ENCODE peak calls at places on chromosome 21, in seven cellular contexts. J is gastrocnemius medialis; G is CD4-positive, CD25-positive, alpha-beta regulatory T cell; K is naive thymus-derived CD4-positive, alpha-beta T cell; T is left lung; D is HCT116; Q is lung. Y is an unnamed sample.

GRCh38 chr21:30257773-30258172 is 25.0 kb downstream of the KRTAP24-1 start:
- ATAC-seq in J (no peak), G (no peak), K (no peak), T (peak; percentile 45), D (no peak), Q (no peak), Y (no peak)

GRCh38 chr21:34510148-34511142 is 1.6 kb downstream of the KCNE1 start:
- ATAC-seq in J (peak; percentile 51), G (peak; percentile 25), K (peak; percentile 72), T (peak; percentile 92), D (peak; percentile 93), Q (peak; percentile 65), Y (peak; percentile 80)

GRCh38 chr21:35619184-35619583 is 441.1 kb downstream of the SETD4 start:
- ATAC-seq in J (no peak), G (no peak), K (no peak), T (no peak), D (no peak), Q (no peak), Y (no peak)

GRCh38 chr21:39483917-39484316 is 32.1 kb downstream of the SH3BGR start:
- ATAC-seq in J (peak; percentile 20), G (no peak), K (no peak), T (no peak), D (no peak), Q (no peak), Y (no peak)

GRCh38 chr21:35529141-35529863 is 480.2 kb upstream of the RUNX1 start:
- ATAC-seq in J (no peak), G (peak; percentile 61), K (peak; percentile 69), T (peak; percentile 66), D (no peak), Q (no peak), Y (no peak)

GRCh38 chr21:33433425-33434114 is 30.4 kb downstream of the IFNGR2 start:
- ATAC-seq in J (no peak), G (no peak), K (peak; percentile 31), T (peak; percentile 16), D (no peak), Q (no peak), Y (no peak)

GRCh38 chr21:42263591-42264131 is 44.7 kb downstream of the ABCG1 start:
- ATAC-seq in J (peak; percentile 48), G (no peak), K (peak; percentile 49), T (peak; percentile 37), D (no peak), Q (no peak), Y (peak; percentile 56)

GRCh38 chr21:46153259-46154154 is 1.9 kb downstream of the FTCD start:
- ATAC-seq in J (peak; percentile 85), G (peak; percentile 42), K (peak; percentile 66), T (peak; percentile 90), D (peak; percentile 91), Q (peak; percentile 48), Y (peak; percentile 75)

GRCh38 chr21:38861006-38861405 is 55.3 kb downstream of the ETS2 start:
- ATAC-seq in J (no peak), G (no peak), K (no peak), T (peak; percentile 19), D (no peak), Q (no peak), Y (no peak)

GRCh38 chr21:9008636-9009035 is 1512.7 kb upstream of the TPTE start:
- ATAC-seq in J (no peak), G (no peak), K (peak; percentile 29), T (no peak), D (no peak), Q (no peak), Y (no peak)

GRCh38 chr21:42421018-42421793 is 17.5 kb downstream of the UBASH3A start:
- ATAC-seq in J (no peak), G (no peak), K (no peak), T (no peak), D (no peak), Q (no peak), Y (no peak)

GRCh38 chr21:15742694-15743093 is 12.9 kb downstream of the USP25 start:
- ATAC-seq in J (no peak), G (no peak), K (no peak), T (no peak), D (no peak), Q (no peak), Y (no peak)

GRCh38 chr21:42193721-42194120 is 25.2 kb upstream of the ABCG1 start:
- ATAC-seq in J (no peak), G (no peak), K (no peak), T (no peak), D (no peak), Q (no peak), Y (no peak)

GRCh38 chr21:17813353-17813752 is 5.8 kb downstream of the C21orf91 start:
- ATAC-seq in J (no peak), G (no peak), K (no peak), T (no peak), D (no peak), Q (no peak), Y (no peak)

GRCh38 chr21:33976980-33977720 is 61.5 kb upstream of the ATP5PO start:
- ATAC-seq in J (no peak), G (no peak), K (no peak), T (no peak), D (no peak), Q (no peak), Y (no peak)

GRCh38 chr21:28770867-28771661 is 221.6 kb downstream of the LTN1 start:
- ATAC-seq in J (no peak), G (no peak), K (no peak), T (peak; percentile 54), D (no peak), Q (no peak), Y (peak; percentile 39)

GRCh38 chr21:35046880-35047229 is 2.2 kb downstream of the RUNX1 start:
- ATAC-seq in J (no peak), G (no peak), K (no peak), T (peak; percentile 9), D (no peak), Q (no peak), Y (peak; percentile 46)

GRCh38 chr21:37829447-37829846 is 86.8 kb downstream of the KCNJ6 start:
- ATAC-seq in J (no peak), G (no peak), K (peak; percentile 75), T (peak; percentile 80), D (no peak), Q (no peak), Y (no peak)

GRCh38 chr21:17539743-17540341 is 27.0 kb downstream of the CXADR start:
- ATAC-seq in J (no peak), G (no peak), K (no peak), T (peak; percentile 8), D (no peak), Q (no peak), Y (no peak)

GRCh38 chr21:37574751-37575150 is 208.2 kb downstream of the DYRK1A start:
- ATAC-seq in J (no peak), G (no peak), K (no peak), T (no peak), D (no peak), Q (no peak), Y (no peak)

GRCh38 chr21:34159617-34159883 is 86.2 kb downstream of the MRPS6 start:
- ATAC-seq in J (no peak), G (no peak), K (no peak), T (no peak), D (no peak), Q (no peak), Y (no peak)

GRCh38 chr21:14480601-14481000 is 65.5 kb downstream of the SAMSN1 start:
- ATAC-seq in J (no peak), G (no peak), K (peak; percentile 29), T (peak; percentile 34), D (no peak), Q (no peak), Y (no peak)

GRCh38 chr21:14479387-14479786 is 66.7 kb downstream of the SAMSN1 start:
- ATAC-seq in J (no peak), G (no peak), K (no peak), T (no peak), D (no peak), Q (no peak), Y (no peak)

GRCh38 chr21:14486869-14487268 is 59.2 kb downstream of the SAMSN1 start:
- ATAC-seq in J (no peak), G (no peak), K (no peak), T (no peak), D (no peak), Q (no peak), Y (no peak)

GRCh38 chr21:14484188-14485009 is 61.7 kb downstream of the SAMSN1 start:
- ATAC-seq in J (no peak), G (no peak), K (no peak), T (no peak), D (no peak), Q (no peak), Y (no peak)

DNA sequence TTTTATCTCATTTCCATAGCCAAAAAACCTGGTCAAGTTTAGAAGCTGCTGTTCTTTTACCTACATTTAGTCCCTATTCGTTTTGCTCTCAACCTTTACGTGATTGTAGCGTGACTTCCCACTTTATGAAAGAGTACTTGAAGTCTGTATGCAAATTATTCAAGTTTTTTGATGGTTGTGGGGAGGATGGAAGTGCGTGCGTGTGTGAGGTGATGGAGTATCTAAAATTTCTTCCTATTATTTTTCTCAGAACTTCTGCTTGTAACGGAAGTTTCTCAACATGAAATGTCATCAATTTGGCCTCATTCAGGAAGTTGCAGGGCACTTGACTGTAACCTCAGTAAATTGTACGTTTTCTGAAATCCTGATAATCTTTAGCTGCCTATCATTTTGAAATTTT is 64.0 kb downstream of the SAMSN1 start:
- ATAC-seq in J (no peak), G (peak; percentile 84), K (peak; percentile 89), T (peak; percentile 73), D (no peak), Q (peak; percentile 7), Y (peak; percentile 36)
- H3K4me3 ChIP-seq in J (no peak overlapping the region), G (peak overlapping the region; percentile 78), K (peak overlapping the region; percentile 34), T (no peak overlapping the region), D (no peak overlapping the region), Q (no peak overlapping the region), Y (no peak overlapping the region)

GRCh38 chr21:32320726-32321125 is 22.1 kb downstream of the MRAP start:
- ATAC-seq in J (no peak), G (no peak), K (no peak), T (no peak), D (no peak), Q (no peak), Y (no peak)
- H3K36me3 ChIP-seq in J (peaks cover 100% of the 10 kb centered on the region), G (peaks cover 85% of the 10 kb centered on the region), K (peaks cover 34% of the 10 kb centered on the region), T (peaks cover 100% of the 10 kb centered on the region), D (peaks cover 91% of the 10 kb centered on the region), Q (peaks cover 61% of the 10 kb centered on the region), Y (peaks cover 3% of the 10 kb centered on the region)

DNA sequence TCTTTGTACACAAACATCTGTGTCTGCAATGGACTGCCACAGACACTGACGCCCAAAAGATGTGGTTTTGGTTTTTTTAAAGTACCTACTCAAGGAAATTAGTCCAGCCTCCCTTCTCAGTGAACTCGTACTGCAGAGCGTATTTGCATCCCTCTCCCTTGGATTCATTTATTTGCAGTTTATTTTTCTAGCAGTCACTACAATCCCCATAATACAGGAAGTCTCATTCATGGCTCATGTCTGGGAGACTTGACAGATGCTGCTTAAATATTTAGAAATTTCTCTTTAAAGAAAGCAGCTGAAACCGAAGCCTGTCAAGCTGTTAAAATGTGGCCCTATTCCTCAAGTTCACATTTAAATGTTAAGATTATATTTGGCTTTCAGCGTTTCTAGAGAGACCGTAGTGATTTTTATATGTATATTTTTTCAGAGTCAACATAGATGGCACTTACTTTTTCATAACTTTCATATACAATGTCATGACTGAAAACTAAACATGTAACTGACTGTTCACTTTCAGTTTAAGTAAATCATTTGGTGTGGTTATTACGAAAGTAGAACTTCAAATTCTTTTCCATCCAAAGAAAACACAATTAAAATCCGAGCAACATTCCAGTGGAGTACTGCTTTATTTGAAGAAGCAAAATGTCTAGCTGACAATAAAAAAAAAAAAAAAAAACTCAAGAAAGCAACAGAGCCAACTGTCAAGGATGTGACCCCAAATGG is 38.0 kb downstream of the MIS18A start:
- ATAC-seq in J (no peak), G (no peak), K (no peak), T (peak; percentile 41), D (no peak), Q (no peak), Y (no peak)
- H3K4me3 ChIP-seq in J (no peak overlapping the region), G (peak overlapping the region; percentile 22), K (no peak overlapping the region), T (no peak overlapping the region), D (no peak overlapping the region), Q (no peak overlapping the region), Y (peak overlapping the region; percentile 9)

GRCh38 chr21:44853601-44854390 is 19.7 kb downstream of the PTTG1IP start:
- ATAC-seq in J (no peak), G (no peak), K (no peak), T (no peak), D (no peak), Q (no peak), Y (no peak)
- H3K36me3 ChIP-seq in J (peaks cover 46% of the 10 kb centered on the region), G (peaks cover 88% of the 10 kb centered on the region), K (peaks cover 12% of the 10 kb centered on the region), T (peaks cover 96% of the 10 kb centered on the region), D (peaks cover 45% of the 10 kb centered on the region), Q (peaks cover 19% of the 10 kb centered on the region), Y (no peaks in the 10 kb centered on the region)